ENCODE peak calls at places on chromosomes 4 and X, in six cellular contexts. G, K, R, Y, N and F are unnamed samples.

GRCh38 chr4:177228599-177228998 is 81.1 kb upstream of the NEIL3 start:
- DNase-seq in Y (no peak), K (no peak), G (no peak), N (no peak), R (no peak), F (no peak)

GRCh38 chrX:137999071-137999470 is 433.1 kb downstream of the ZIC3 start:
- DNase-seq in N (no peak), G (no peak), R (no peak), K (no peak), Y (no peak), F (no peak)

GRCh38 chr4:159904906-159905305 is 802.0 kb downstream of the RAPGEF2 start:
- DNase-seq in Y (no peak), N (no peak), R (no peak), K (no peak), G (no peak), F (no peak)

GRCh38 chr4:115219315-115219840 is 106.0 kb upstream of the NDST4 start:
- DNase-seq in R (no peak), Y (no peak), N (no peak), K (no peak), G (no peak), F (no peak)

GRCh38 chr4:5940470-5941203 is 47.8 kb upstream of the CRMP1 start:
- DNase-seq in K (peak), Y (peak), G (no peak), R (no peak), N (no peak), F (no peak)

GRCh38 chr4:79682161-79682560 is 274.1 kb upstream of the GK2 start:
- DNase-seq in Y (no peak), G (no peak), K (no peak), R (no peak), N (no peak), F (no peak)

GRCh38 chr4:127151941-127152340 is 480.8 kb upstream of the INTU start:
- DNase-seq in K (no peak), N (no peak), Y (no peak), G (no peak), R (no peak), F (no peak)

GRCh38 chrX:107272431-107272921 is 66.1 kb downstream of the DNAAF6 start:
- DNase-seq in N (peak), K (no peak), Y (no peak), G (no peak), R (no peak), F (no peak)

GRCh38 chrX:52015794-52016193 is 53.2 kb downstream of the MAGED4B start:
- DNase-seq in K (no peak), R (no peak), G (no peak), N (no peak), Y (no peak), F (no peak)

GRCh38 chrX:31546130-31546529 is 474.3 kb upstream of the FTHL17 start:
- DNase-seq in K (no peak), N (no peak), R (peak), Y (peak), G (peak), F (peak)

GRCh38 chr4:2364654-2365053 is 53.8 kb downstream of the ZFYVE28 start:
- DNase-seq in Y (peak), R (no peak), G (peak), N (no peak), K (no peak), F (peak)

GRCh38 chrX:46758163-46758955 is 559 bp downstream of the SLC9A7 start:
- DNase-seq in K (no peak), G (no peak), R (no peak), Y (no peak), N (no peak), F (no peak)

GRCh38 chr4:99352602-99353580 is at the start of gene ADH1C:
- DNase-seq in G (no peak), Y (no peak), K (peak), N (no peak), R (no peak), F (no peak)

GRCh38 chr4:99207911-99208718 is 10.9 kb downstream of the ADH6 start:
- DNase-seq in N (no peak), K (no peak), Y (peak), G (no peak), R (no peak), F (no peak)

GRCh38 chr4:86449746-86450145 is 89.9 kb upstream of the MAPK10 start:
- DNase-seq in G (no peak), Y (no peak), N (no peak), R (no peak), K (no peak), F (no peak)

GRCh38 chr4:64713256-64713840 is 304.1 kb upstream of the TECRL start:
- DNase-seq in R (no peak), G (no peak), Y (peak), N (no peak), K (peak), F (no peak)

GRCh38 chr4:78056265-78057129 is 626 bp upstream of the FRAS1 start:
- DNase-seq in N (peak), R (peak), K (peak), G (peak), Y (peak), F (peak)

GRCh38 chrX:80879143-80879542 is 69.5 kb upstream of the BRWD3 start:
- DNase-seq in K (peak), G (no peak), N (no peak), Y (peak), R (no peak), F (no peak)

GRCh38 chr4:21982087-21982486 is 33.5 kb upstream of the KCNIP4 start:
- DNase-seq in R (no peak), N (no peak), Y (no peak), G (no peak), K (no peak), F (no peak)

GRCh38 chr4:89889289-89889688 is 5.4 kb upstream of the MMRN1 start:
- DNase-seq in R (no peak), K (no peak), G (peak), Y (peak), N (no peak), F (no peak)

GRCh38 chr4:106266201-106266600 is 49.8 kb downstream of the TBCK start:
- DNase-seq in K (no peak), N (peak), G (no peak), R (no peak), Y (peak), F (peak)

GRCh38 chr4:175971393-175972179 is 94.1 kb upstream of the WDR17 start:
- DNase-seq in Y (no peak), R (no peak), G (no peak), K (no peak), N (no peak), F (no peak)

GRCh38 chr4:186727977-186728519 is 4.4 kb upstream of the FAT1 start:
- DNase-seq in R (no peak), Y (peak), G (no peak), K (no peak), N (no peak), F (no peak)

GRCh38 chrX:124026529-124026928 is 65.0 kb downstream of the STAG2 start:
- DNase-seq in R (no peak), N (no peak), Y (no peak), K (no peak), G (no peak), F (no peak)

GRCh38 chrX:49166914-49167739 is 4.6 kb downstream of the MAGIX start:
- DNase-seq in K (no peak), G (peak), Y (peak), R (no peak), N (no peak), F (peak)

GRCh38 chrX:120305531-120306145 is 5.6 kb downstream of the TMEM255A start:
- DNase-seq in Y (no peak), G (no peak), K (no peak), R (no peak), N (no peak), F (no peak)

GRCh38 chrX:153628129-153628528 is 18.9 kb upstream of the DUSP9 start:
- DNase-seq in R (no peak), Y (no peak), N (no peak), K (no peak), G (no peak), F (no peak)

GRCh38 chrX:120664081-120664480 is 34.2 kb upstream of the C1GALT1C1 start:
- DNase-seq in Y (peak), K (no peak), G (no peak), N (no peak), R (no peak), F (no peak)

GRCh38 chrX:54358424-54359211 is 772 bp upstream of the WNK3 start:
- DNase-seq in N (no peak), G (peak), Y (peak), K (no peak), R (peak), F (no peak)
- H3K4me3 ChIP-seq in N (peak), G (no peak), Y (peak), K (peak), R (peak), F (peak)

DNA sequence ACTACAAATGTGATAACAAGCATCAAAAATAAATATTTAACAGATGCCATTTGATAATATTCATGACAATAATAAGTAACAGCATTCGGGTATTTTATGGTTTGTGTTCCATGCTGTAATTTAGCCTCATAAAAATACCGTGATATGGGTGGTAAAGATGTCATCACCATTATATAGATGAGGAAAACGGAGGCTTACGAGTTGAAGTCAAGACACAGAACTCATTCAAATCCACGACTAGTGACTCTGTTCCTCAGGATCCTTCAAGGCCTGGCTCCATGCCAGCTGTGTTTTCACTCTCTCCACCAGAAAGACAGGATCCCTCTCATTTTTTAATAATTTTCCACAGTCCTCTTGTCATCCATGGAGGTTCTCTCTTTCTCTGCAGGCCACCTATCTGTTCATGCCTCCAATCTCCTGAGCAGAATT is 94.5 kb downstream of the APBB2 start:
- DNase-seq in Y (no peak), K (no peak), N (no peak), G (no peak), R (no peak), F (no peak)
- H3K4me3 ChIP-seq in Y (peak), K (no peak), N (no peak), G (peak), R (no peak), F (no peak)

DNA sequence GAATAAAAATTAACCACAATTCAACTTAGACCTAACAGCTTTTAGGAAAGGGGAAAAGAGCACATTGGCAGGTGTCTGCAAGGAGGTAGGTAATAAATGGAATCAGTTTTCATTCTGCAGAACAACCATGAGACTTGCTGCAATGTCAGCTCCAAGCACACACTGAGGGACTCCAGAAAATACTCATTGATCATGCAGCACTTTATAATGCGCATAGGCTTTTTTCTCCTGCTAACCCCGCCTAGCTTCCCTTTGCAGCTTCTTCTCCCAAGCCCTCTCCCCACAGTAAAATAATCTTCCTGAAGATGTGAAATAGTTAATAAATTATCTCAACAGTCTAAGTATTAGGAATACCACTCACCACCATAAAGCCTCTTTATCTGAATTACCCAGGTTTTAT is 36.9 kb downstream of the ANKRD17 start:
- DNase-seq in N (no peak), G (no peak), R (no peak), Y (no peak), K (no peak), F (no peak)
- H3K4me3 ChIP-seq in N (no peak), G (no peak), R (peak), Y (peak), K (peak), F (no peak)

DNA sequence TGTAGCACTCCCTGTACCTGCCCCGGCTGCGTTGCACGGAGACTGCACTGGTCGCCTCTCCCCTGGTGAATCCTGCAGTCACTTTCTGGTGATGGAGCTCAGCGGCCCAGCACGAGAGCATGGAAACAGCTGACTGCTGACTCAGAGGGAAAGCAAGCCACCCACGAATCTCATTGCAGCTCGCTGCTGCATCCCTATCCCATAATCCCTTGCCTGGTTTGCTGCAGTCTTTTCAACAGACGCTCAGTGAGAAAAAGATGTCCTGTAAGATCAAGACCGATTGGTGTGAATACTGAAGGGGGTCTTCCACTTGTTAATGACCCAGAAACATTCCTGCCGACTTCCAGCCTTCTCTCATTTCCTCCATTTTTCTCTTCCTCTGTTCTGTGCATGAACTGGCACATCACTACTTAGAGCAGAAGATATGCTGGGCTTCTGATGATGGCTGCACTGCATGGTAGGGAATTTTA is 52.9 kb downstream of the TRIM2 start:
- DNase-seq in R (no peak), G (no peak), Y (peak), K (no peak), N (no peak), F (no peak)
- H3K4me3 ChIP-seq in R (peak), G (no peak), Y (no peak), K (no peak), N (no peak), F (no peak)

DNA sequence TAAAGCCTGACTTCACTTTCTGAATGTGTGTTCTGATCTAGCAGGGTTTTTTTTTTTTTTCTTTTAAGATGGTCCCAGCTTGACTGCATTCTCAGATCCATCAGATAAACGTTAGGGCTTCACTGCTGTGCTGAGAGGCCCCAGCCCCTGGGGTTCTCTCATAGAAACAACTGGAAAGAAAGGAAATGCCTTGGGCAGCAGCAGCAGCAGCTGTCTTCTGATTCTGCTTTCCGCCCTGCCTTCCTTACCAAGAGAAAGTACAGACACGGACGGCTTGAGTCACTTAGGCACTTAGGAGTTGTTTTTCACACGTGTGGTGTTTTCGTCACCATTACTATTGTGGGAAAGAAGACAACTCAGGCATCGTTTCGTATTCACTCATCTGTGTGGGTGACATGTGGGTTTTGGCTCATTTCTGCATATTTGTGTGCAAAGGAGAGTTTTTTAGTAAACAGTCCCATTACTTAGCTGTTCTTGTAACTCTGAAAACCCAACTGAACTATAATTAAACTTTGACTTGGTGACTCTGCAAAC is 172.0 kb downstream of the PTTG2 start:
- DNase-seq in R (peak), K (no peak), N (no peak), Y (peak), G (no peak), F (peak)
- H3K4me3 ChIP-seq in R (no peak), K (no peak), N (no peak), Y (no peak), G (no peak), F (no peak)

GRCh38 chr4:130071746-130072145 is 975.8 kb downstream of the C4orf33 start:
- DNase-seq in N (no peak), K (no peak), Y (no peak), R (no peak), G (no peak), F (no peak)

GRCh38 chr4:130077275-130077674 is 981.3 kb downstream of the C4orf33 start:
- DNase-seq in Y (no peak), R (no peak), G (no peak), K (no peak), N (no peak), F (peak)

GRCh38 chr4:130073145-130073790 is 977.3 kb downstream of the C4orf33 start:
- DNase-seq in K (no peak), N (no peak), Y (no peak), G (no peak), R (no peak), F (no peak)

GRCh38 chr4:130074096-130074495 is 978.1 kb downstream of the C4orf33 start:
- DNase-seq in G (no peak), R (no peak), Y (no peak), K (no peak), N (no peak), F (no peak)
- H3K4me3 ChIP-seq in G (no peak), R (no peak), Y (no peak), K (no peak), N (no peak), F (no peak)

GRCh38 chr4:4763815-4764202 is 95.7 kb upstream of the MSX1 start:
- DNase-seq in K (no peak), N (no peak), G (no peak), R (no peak), Y (peak), F (no peak)

GRCh38 chr4:4764506-4764905 is 95.0 kb upstream of the MSX1 start:
- DNase-seq in Y (no peak), N (no peak), G (no peak), R (no peak), K (no peak), F (no peak)

GRCh38 chr4:4762909-4763814 is 96.3 kb upstream of the MSX1 start:
- DNase-seq in Y (peak), K (no peak), R (peak), N (peak), G (no peak), F (peak)

GRCh38 chr4:4761128-4761991 is 98.1 kb upstream of the MSX1 start:
- DNase-seq in R (no peak), K (no peak), Y (no peak), G (no peak), N (no peak), F (no peak)

DNA sequence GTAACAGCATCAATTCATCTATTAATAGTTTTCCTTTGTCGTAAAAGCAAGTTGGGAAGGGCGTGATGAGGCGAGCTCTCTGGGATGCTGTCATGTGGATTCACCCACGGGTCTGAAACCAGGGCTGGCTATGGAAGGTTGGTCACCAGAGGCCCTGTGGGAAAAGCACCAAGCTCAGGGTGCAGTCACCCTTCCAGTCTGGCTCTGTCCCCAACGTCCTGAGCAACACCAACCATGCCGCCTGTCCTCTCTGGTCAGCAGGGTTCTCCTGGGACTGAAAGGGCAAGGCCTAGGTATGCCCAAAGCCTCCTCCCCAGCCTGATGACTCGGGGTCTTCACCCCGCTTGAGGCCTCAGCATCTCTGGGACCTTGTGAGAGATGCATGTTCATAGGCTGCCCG is 97.2 kb upstream of the MSX1 start:
- DNase-seq in Y (no peak), G (no peak), N (no peak), R (no peak), K (no peak), F (no peak)
- H3K4me3 ChIP-seq in Y (no peak), G (no peak), N (no peak), R (no peak), K (no peak), F (no peak)